ENCODE peak calls at places on chromosomes 3 and 15, in five cellular contexts. R is MCF 10A, V is globus pallidus, X is NCI-H446 treated with DMSO at 0.1 percent for 48 hours, C is colonic mucosa. M is an unnamed sample.

GRCh38 chr15:68816795-68817303 is 3.8 kb downstream of the ANP32A start:
- DNase-seq in V (no peak), R (peak), C (peak), X (no peak), M (no peak)

GRCh38 chr3:182617511-182617910 is 175.8 kb upstream of the ATP11B start:
- DNase-seq in C (no peak), X (no peak), V (peak), R (peak), M (no peak)

GRCh38 chr3:101676219-101676764 is 640 bp downstream of the ZBTB11 start:
- DNase-seq in V (peak), R (peak), C (peak), X (no peak), M (no peak)

GRCh38 chr3:18443670-18444596 is 18.8 kb upstream of the SATB1 start:
- DNase-seq in R (no peak), X (no peak), C (peak), V (peak), M (no peak)

GRCh38 chr15:67149859-67150824 is 84.7 kb downstream of the SMAD3 start:
- DNase-seq in X (no peak), C (no peak), V (no peak), R (peak), M (no peak)

GRCh38 chr15:80194186-80194585 is 41.4 kb downstream of the FAH start:
- DNase-seq in C (no peak), V (no peak), R (no peak), X (no peak), M (no peak)

GRCh38 chr15:55337160-55337559 is 18.1 kb downstream of the PIGB start:
- DNase-seq in C (no peak), V (no peak), X (no peak), R (no peak), M (no peak)

GRCh38 chr3:9955067-9955502 is 2.9 kb upstream of the PRRT3 start:
- DNase-seq in X (no peak), R (no peak), V (no peak), C (no peak), M (no peak)

GRCh38 chr3:10833855-10834414 is 17.9 kb downstream of the SLC6A11 start:
- DNase-seq in V (no peak), X (no peak), R (no peak), C (no peak), M (no peak)

GRCh38 chr3:187259171-187259570 is 32.4 kb downstream of the MASP1 start:
- DNase-seq in C (no peak), R (no peak), X (no peak), V (no peak), M (no peak)

GRCh38 chr3:133573054-133573628 is 345 bp upstream of the CDV3 start:
- DNase-seq in V (peak), X (no peak), C (peak), R (peak), M (no peak)

GRCh38 chr3:39346785-39347585 is 17.5 kb downstream of the CCR8 start:
- DNase-seq in C (no peak), X (no peak), V (no peak), R (no peak), M (no peak)

GRCh38 chr3:14549256-14549931 is 9.3 kb upstream of the GRIP2 start:
- DNase-seq in X (no peak), R (peak), C (no peak), V (no peak), M (no peak)

GRCh38 chr3:156098437-156099035 is 21.8 kb upstream of the KCNAB1 start:
- DNase-seq in C (no peak), R (no peak), X (no peak), V (no peak), M (no peak)

GRCh38 chr3:120846073-120846472 is 61.9 kb upstream of the STXBP5L start:
- DNase-seq in V (no peak), X (peak), C (no peak), R (no peak), M (no peak)

GRCh38 chr15:35330921-35331320 is 215.0 kb downstream of the DPH6 start:
- DNase-seq in X (no peak), V (no peak), R (no peak), C (no peak), M (no peak)

GRCh38 chr15:34621675-34622074 is 38.2 kb upstream of the GOLGA8B start:
- DNase-seq in C (no peak), X (peak), V (peak), R (peak), M (peak)

GRCh38 chr15:76470691-76471090 is 134.1 kb downstream of the ISL2 start:
- DNase-seq in X (no peak), V (no peak), C (no peak), R (no peak), M (no peak)

GRCh38 chr3:112304611-112305010 is 10.6 kb upstream of the SLC9C1 start:
- DNase-seq in R (no peak), X (no peak), V (no peak), C (no peak), M (no peak)

GRCh38 chr3:176737480-176738147 is 459.7 kb downstream of the TBL1XR1 start:
- DNase-seq in C (no peak), V (no peak), X (no peak), R (no peak), M (no peak)

GRCh38 chr15:49831206-49831965 is 210.5 kb downstream of the DTWD1 start:
- DNase-seq in X (no peak), R (peak), C (no peak), V (no peak), M (no peak)

GRCh38 chr3:42300013-42300412 is 34.0 kb upstream of the CCK start:
- DNase-seq in X (no peak), V (no peak), C (no peak), R (peak), M (no peak)

GRCh38 chr3:148737104-148737525 is 39.4 kb downstream of the AGTR1 start:
- DNase-seq in V (no peak), R (no peak), X (no peak), C (no peak), M (no peak)

GRCh38 chr15:46786886-46787285 is 930.4 kb upstream of the SEMA6D start:
- DNase-seq in V (no peak), X (no peak), R (no peak), C (no peak), M (peak)

GRCh38 chr3:73045391-73045790 is 16.1 kb upstream of the EBLN2 start:
- DNase-seq in X (no peak), R (peak), V (no peak), C (no peak), M (no peak)

GRCh38 chr3:24953060-24953771 is 458.6 kb upstream of the THRB start:
- DNase-seq in X (no peak), V (no peak), R (no peak), C (no peak), M (no peak)

GRCh38 chr3:105933871-105934270 is 65.1 kb upstream of the CBLB start:
- DNase-seq in R (no peak), C (no peak), X (no peak), V (no peak), M (no peak)

GRCh38 chr15:57133127-57133968 is 214.9 kb downstream of the TCF12 start:
- DNase-seq in C (no peak), X (peak), R (no peak), V (peak), M (peak)

GRCh38 chr3:14602006-14602803 is 49.4 kb upstream of the CCDC174 start:
- DNase-seq in V (no peak), C (no peak), R (no peak), X (no peak), M (no peak)

GRCh38 chr15:29103825-29104565 is 165.6 kb downstream of the NSMCE3 start:
- DNase-seq in V (peak), X (no peak), C (peak), R (no peak), M (no peak)

M was measured in NCI-H1694 treated with DMSO at 0.1 percent for 48 hours.